ENCODE peak calls at places on chromosomes 13 and 19, in four cellular contexts. One of them, this sample, is unnamed.

GRCh38 chr13:97567510-97568243 is 133.7 kb downstream of the RAP2A start:
- DNase-seq in activated CD4-positive, CD25-positive, alpha-beta regulatory T cell treated with anti-CD3 and anti-CD28 coated beads, Interleukin-2, amount 50 U/mL, for 16 hours: no peak
- DNase-seq in GM04504: peak
- DNase-seq in dorsolateral prefrontal cortex: no peak
- DNase-seq in this sample: peak

GRCh38 chr13:102589291-102589822 is 7.4 kb upstream of the TPP2 start:
- DNase-seq in activated CD4-positive, CD25-positive, alpha-beta regulatory T cell treated with anti-CD3 and anti-CD28 coated beads, Interleukin-2, amount 50 U/mL, for 16 hours: no peak
- DNase-seq in GM04504: no peak
- DNase-seq in dorsolateral prefrontal cortex: peak
- DNase-seq in this sample: no peak

GRCh38 chr13:51923983-51924539 is 62.3 kb downstream of the CCDC70 start:
- DNase-seq in activated CD4-positive, CD25-positive, alpha-beta regulatory T cell treated with anti-CD3 and anti-CD28 coated beads, Interleukin-2, amount 50 U/mL, for 16 hours: no peak
- DNase-seq in GM04504: no peak
- DNase-seq in dorsolateral prefrontal cortex: no peak
- DNase-seq in this sample: no peak

GRCh38 chr19:52296400-52296772 is 583 bp upstream of the ZNF480 start:
- DNase-seq in activated CD4-positive, CD25-positive, alpha-beta regulatory T cell treated with anti-CD3 and anti-CD28 coated beads, Interleukin-2, amount 50 U/mL, for 16 hours: no peak
- DNase-seq in GM04504: no peak
- DNase-seq in dorsolateral prefrontal cortex: no peak
- DNase-seq in this sample: no peak

GRCh38 chr13:37657134-37657533 is 58.6 kb upstream of the POSTN start:
- DNase-seq in activated CD4-positive, CD25-positive, alpha-beta regulatory T cell treated with anti-CD3 and anti-CD28 coated beads, Interleukin-2, amount 50 U/mL, for 16 hours: no peak
- DNase-seq in GM04504: no peak
- DNase-seq in dorsolateral prefrontal cortex: no peak
- DNase-seq in this sample: no peak

GRCh38 chr13:99303863-99304521 is 3.2 kb downstream of the GPR183 start:
- DNase-seq in activated CD4-positive, CD25-positive, alpha-beta regulatory T cell treated with anti-CD3 and anti-CD28 coated beads, Interleukin-2, amount 50 U/mL, for 16 hours: no peak
- DNase-seq in GM04504: no peak
- DNase-seq in dorsolateral prefrontal cortex: peak
- DNase-seq in this sample: no peak

GRCh38 chr19:8512115-8512967 is 1.6 kb downstream of the ZNF414 start:
- DNase-seq in activated CD4-positive, CD25-positive, alpha-beta regulatory T cell treated with anti-CD3 and anti-CD28 coated beads, Interleukin-2, amount 50 U/mL, for 16 hours: no peak
- DNase-seq in GM04504: no peak
- DNase-seq in dorsolateral prefrontal cortex: no peak
- DNase-seq in this sample: no peak

GRCh38 chr13:32031025-32031814 is at the start of gene FRY:
- DNase-seq in activated CD4-positive, CD25-positive, alpha-beta regulatory T cell treated with anti-CD3 and anti-CD28 coated beads, Interleukin-2, amount 50 U/mL, for 16 hours: no peak
- DNase-seq in GM04504: peak
- DNase-seq in dorsolateral prefrontal cortex: peak
- DNase-seq in this sample: no peak

GRCh38 chr13:113869263-113869662 is 5.4 kb upstream of the GAS6 start:
- DNase-seq in activated CD4-positive, CD25-positive, alpha-beta regulatory T cell treated with anti-CD3 and anti-CD28 coated beads, Interleukin-2, amount 50 U/mL, for 16 hours: no peak
- DNase-seq in GM04504: no peak
- DNase-seq in dorsolateral prefrontal cortex: no peak
- DNase-seq in this sample: no peak

GRCh38 chr13:114199961-114200672 is 21.1 kb downstream of the CFAP97D2 start:
- DNase-seq in activated CD4-positive, CD25-positive, alpha-beta regulatory T cell treated with anti-CD3 and anti-CD28 coated beads, Interleukin-2, amount 50 U/mL, for 16 hours: no peak
- DNase-seq in GM04504: no peak
- DNase-seq in dorsolateral prefrontal cortex: no peak
- DNase-seq in this sample: no peak

GRCh38 chr19:39264306-39265290 is 3.6 kb upstream of the IFNL2 start:
- DNase-seq in activated CD4-positive, CD25-positive, alpha-beta regulatory T cell treated with anti-CD3 and anti-CD28 coated beads, Interleukin-2, amount 50 U/mL, for 16 hours: no peak
- DNase-seq in GM04504: no peak
- DNase-seq in dorsolateral prefrontal cortex: no peak
- DNase-seq in this sample: no peak

GRCh38 chr13:47983070-47983469 is 18.0 kb downstream of the SUCLA2 start:
- DNase-seq in activated CD4-positive, CD25-positive, alpha-beta regulatory T cell treated with anti-CD3 and anti-CD28 coated beads, Interleukin-2, amount 50 U/mL, for 16 hours: no peak
- DNase-seq in GM04504: no peak
- DNase-seq in dorsolateral prefrontal cortex: no peak
- DNase-seq in this sample: no peak

GRCh38 chr19:44596428-44597130 is 16.8 kb upstream of the IGSF23 start:
- DNase-seq in activated CD4-positive, CD25-positive, alpha-beta regulatory T cell treated with anti-CD3 and anti-CD28 coated beads, Interleukin-2, amount 50 U/mL, for 16 hours: no peak
- DNase-seq in GM04504: no peak
- DNase-seq in dorsolateral prefrontal cortex: no peak
- DNase-seq in this sample: no peak

GRCh38 chr19:46714523-46715106 is 2.3 kb downstream of the PRKD2 start:
- DNase-seq in activated CD4-positive, CD25-positive, alpha-beta regulatory T cell treated with anti-CD3 and anti-CD28 coated beads, Interleukin-2, amount 50 U/mL, for 16 hours: peak
- DNase-seq in GM04504: no peak
- DNase-seq in dorsolateral prefrontal cortex: no peak
- DNase-seq in this sample: peak

GRCh38 chr13:110363009-110363408 is 55.9 kb downstream of the COL4A2 start:
- DNase-seq in activated CD4-positive, CD25-positive, alpha-beta regulatory T cell treated with anti-CD3 and anti-CD28 coated beads, Interleukin-2, amount 50 U/mL, for 16 hours: no peak
- DNase-seq in GM04504: no peak
- DNase-seq in dorsolateral prefrontal cortex: no peak
- DNase-seq in this sample: no peak

GRCh38 chr19:2251577-2252480 is 2.7 kb downstream of the AMH start:
- DNase-seq in activated CD4-positive, CD25-positive, alpha-beta regulatory T cell treated with anti-CD3 and anti-CD28 coated beads, Interleukin-2, amount 50 U/mL, for 16 hours: no peak
- DNase-seq in GM04504: no peak
- DNase-seq in dorsolateral prefrontal cortex: no peak
- DNase-seq in this sample: no peak

GRCh38 chr19:13095934-13096890 is 6.4 kb downstream of the LYL1 start:
- DNase-seq in activated CD4-positive, CD25-positive, alpha-beta regulatory T cell treated with anti-CD3 and anti-CD28 coated beads, Interleukin-2, amount 50 U/mL, for 16 hours: no peak
- DNase-seq in GM04504: no peak
- DNase-seq in dorsolateral prefrontal cortex: no peak
- DNase-seq in this sample: no peak

GRCh38 chr13:73754727-73755292 is 379.4 kb downstream of the KLF12 start:
- DNase-seq in activated CD4-positive, CD25-positive, alpha-beta regulatory T cell treated with anti-CD3 and anti-CD28 coated beads, Interleukin-2, amount 50 U/mL, for 16 hours: peak
- DNase-seq in GM04504: peak
- DNase-seq in dorsolateral prefrontal cortex: no peak
- DNase-seq in this sample: no peak

GRCh38 chr19:20513179-20513934 is 52.2 kb downstream of the ZNF737 start:
- DNase-seq in activated CD4-positive, CD25-positive, alpha-beta regulatory T cell treated with anti-CD3 and anti-CD28 coated beads, Interleukin-2, amount 50 U/mL, for 16 hours: no peak
- DNase-seq in GM04504: no peak
- DNase-seq in dorsolateral prefrontal cortex: no peak
- DNase-seq in this sample: no peak

GRCh38 chr13:67186985-67187569 is 43.1 kb downstream of the PCDH9 start:
- DNase-seq in activated CD4-positive, CD25-positive, alpha-beta regulatory T cell treated with anti-CD3 and anti-CD28 coated beads, Interleukin-2, amount 50 U/mL, for 16 hours: no peak
- DNase-seq in GM04504: no peak
- DNase-seq in dorsolateral prefrontal cortex: no peak
- DNase-seq in this sample: no peak

GRCh38 chr13:58721273-58721672 is 1089.7 kb downstream of the PCDH17 start:
- DNase-seq in activated CD4-positive, CD25-positive, alpha-beta regulatory T cell treated with anti-CD3 and anti-CD28 coated beads, Interleukin-2, amount 50 U/mL, for 16 hours: no peak
- DNase-seq in GM04504: no peak
- DNase-seq in dorsolateral prefrontal cortex: no peak
- DNase-seq in this sample: no peak

GRCh38 chr13:45564108-45564507 is 51.4 kb downstream of the ERICH6B start:
- DNase-seq in activated CD4-positive, CD25-positive, alpha-beta regulatory T cell treated with anti-CD3 and anti-CD28 coated beads, Interleukin-2, amount 50 U/mL, for 16 hours: no peak
- DNase-seq in GM04504: peak
- DNase-seq in dorsolateral prefrontal cortex: no peak
- DNase-seq in this sample: no peak

GRCh38 chr19:2867025-2867991 is at the start of gene ZNF556:
- DNase-seq in activated CD4-positive, CD25-positive, alpha-beta regulatory T cell treated with anti-CD3 and anti-CD28 coated beads, Interleukin-2, amount 50 U/mL, for 16 hours: no peak
- DNase-seq in GM04504: peak
- DNase-seq in dorsolateral prefrontal cortex: no peak
- DNase-seq in this sample: no peak

GRCh38 chr19:18488838-18489626 is 32.8 kb downstream of the ELL start:
- DNase-seq in activated CD4-positive, CD25-positive, alpha-beta regulatory T cell treated with anti-CD3 and anti-CD28 coated beads, Interleukin-2, amount 50 U/mL, for 16 hours: no peak
- DNase-seq in GM04504: no peak
- DNase-seq in dorsolateral prefrontal cortex: peak
- DNase-seq in this sample: no peak

GRCh38 chr13:65943024-65943423 is 1287.1 kb downstream of the PCDH9 start:
- DNase-seq in activated CD4-positive, CD25-positive, alpha-beta regulatory T cell treated with anti-CD3 and anti-CD28 coated beads, Interleukin-2, amount 50 U/mL, for 16 hours: no peak
- DNase-seq in GM04504: no peak
- DNase-seq in dorsolateral prefrontal cortex: no peak
- DNase-seq in this sample: no peak

GRCh38 chr13:49584771-49585182 is 581 bp downstream of the RCBTB1 start:
- DNase-seq in activated CD4-positive, CD25-positive, alpha-beta regulatory T cell treated with anti-CD3 and anti-CD28 coated beads, Interleukin-2, amount 50 U/mL, for 16 hours: no peak
- DNase-seq in GM04504: no peak
- DNase-seq in dorsolateral prefrontal cortex: peak
- DNase-seq in this sample: no peak

GRCh38 chr19:49338691-49339363 is 3.6 kb downstream of the CD37 start:
- DNase-seq in activated CD4-positive, CD25-positive, alpha-beta regulatory T cell treated with anti-CD3 and anti-CD28 coated beads, Interleukin-2, amount 50 U/mL, for 16 hours: no peak
- DNase-seq in GM04504: no peak
- DNase-seq in dorsolateral prefrontal cortex: no peak
- DNase-seq in this sample: no peak

GRCh38 chr19:13850910-13851753 is 25.8 kb upstream of the NANOS3 start:
- DNase-seq in activated CD4-positive, CD25-positive, alpha-beta regulatory T cell treated with anti-CD3 and anti-CD28 coated beads, Interleukin-2, amount 50 U/mL, for 16 hours: no peak
- DNase-seq in GM04504: peak
- DNase-seq in dorsolateral prefrontal cortex: peak
- DNase-seq in this sample: no peak

GRCh38 chr19:35249146-35249847 is 495 bp downstream of the LSR start:
- DNase-seq in activated CD4-positive, CD25-positive, alpha-beta regulatory T cell treated with anti-CD3 and anti-CD28 coated beads, Interleukin-2, amount 50 U/mL, for 16 hours: no peak
- DNase-seq in GM04504: no peak
- DNase-seq in dorsolateral prefrontal cortex: no peak
- DNase-seq in this sample: no peak

GRCh38 chr19:15216363-15216762 is 15.6 kb upstream of the NOTCH3 start:
- DNase-seq in activated CD4-positive, CD25-positive, alpha-beta regulatory T cell treated with anti-CD3 and anti-CD28 coated beads, Interleukin-2, amount 50 U/mL, for 16 hours: no peak
- DNase-seq in GM04504: no peak
- DNase-seq in dorsolateral prefrontal cortex: no peak
- DNase-seq in this sample: no peak

GRCh38 chr19:54470991-54471782 is 1.9 kb downstream of the CDC42EP5 start:
- DNase-seq in activated CD4-positive, CD25-positive, alpha-beta regulatory T cell treated with anti-CD3 and anti-CD28 coated beads, Interleukin-2, amount 50 U/mL, for 16 hours: no peak
- DNase-seq in GM04504: no peak
- DNase-seq in dorsolateral prefrontal cortex: peak
- DNase-seq in this sample: no peak

GRCh38 chr13:110536006-110536693 is 25.4 kb downstream of the RAB20 start:
- DNase-seq in activated CD4-positive, CD25-positive, alpha-beta regulatory T cell treated with anti-CD3 and anti-CD28 coated beads, Interleukin-2, amount 50 U/mL, for 16 hours: no peak
- DNase-seq in GM04504: no peak
- DNase-seq in dorsolateral prefrontal cortex: peak
- DNase-seq in this sample: no peak

GRCh38 chr13:42760949-42761348 is 20.4 kb upstream of the FAM216B start:
- DNase-seq in activated CD4-positive, CD25-positive, alpha-beta regulatory T cell treated with anti-CD3 and anti-CD28 coated beads, Interleukin-2, amount 50 U/mL, for 16 hours: no peak
- DNase-seq in GM04504: no peak
- DNase-seq in dorsolateral prefrontal cortex: no peak
- DNase-seq in this sample: no peak

GRCh38 chr19:5036733-5037681 is 68.1 kb downstream of the KDM4B start:
- DNase-seq in activated CD4-positive, CD25-positive, alpha-beta regulatory T cell treated with anti-CD3 and anti-CD28 coated beads, Interleukin-2, amount 50 U/mL, for 16 hours: no peak
- DNase-seq in GM04504: peak
- DNase-seq in dorsolateral prefrontal cortex: peak
- DNase-seq in this sample: no peak

GRCh38 chr13:46383383-46383782 is 3.7 kb downstream of the RUBCNL start:
- DNase-seq in activated CD4-positive, CD25-positive, alpha-beta regulatory T cell treated with anti-CD3 and anti-CD28 coated beads, Interleukin-2, amount 50 U/mL, for 16 hours: no peak
- DNase-seq in GM04504: no peak
- DNase-seq in dorsolateral prefrontal cortex: no peak
- DNase-seq in this sample: no peak

GRCh38 chr19:49847731-49848696 is 2.9 kb upstream of the PTOV1 start:
- DNase-seq in activated CD4-positive, CD25-positive, alpha-beta regulatory T cell treated with anti-CD3 and anti-CD28 coated beads, Interleukin-2, amount 50 U/mL, for 16 hours: no peak
- DNase-seq in GM04504: peak
- DNase-seq in dorsolateral prefrontal cortex: no peak
- DNase-seq in this sample: no peak

GRCh38 chr13:105340061-105340606 is 1195.3 kb downstream of the EFNB2 start:
- DNase-seq in activated CD4-positive, CD25-positive, alpha-beta regulatory T cell treated with anti-CD3 and anti-CD28 coated beads, Interleukin-2, amount 50 U/mL, for 16 hours: no peak
- DNase-seq in GM04504: no peak
- DNase-seq in dorsolateral prefrontal cortex: no peak
- DNase-seq in this sample: no peak

GRCh38 chr13:23175920-23176319 is 4.9 kb upstream of the SGCG start:
- DNase-seq in activated CD4-positive, CD25-positive, alpha-beta regulatory T cell treated with anti-CD3 and anti-CD28 coated beads, Interleukin-2, amount 50 U/mL, for 16 hours: no peak
- DNase-seq in GM04504: no peak
- DNase-seq in dorsolateral prefrontal cortex: no peak
- DNase-seq in this sample: no peak

GRCh38 chr19:13966684-13967128 is 14.4 kb downstream of the DCAF15 start:
- DNase-seq in activated CD4-positive, CD25-positive, alpha-beta regulatory T cell treated with anti-CD3 and anti-CD28 coated beads, Interleukin-2, amount 50 U/mL, for 16 hours: no peak
- DNase-seq in GM04504: no peak
- DNase-seq in dorsolateral prefrontal cortex: no peak
- DNase-seq in this sample: no peak